ENCODE peak calls at places on chromosome 6, in four cellular contexts. K is H9; S is naive thymus-derived CD4-positive, alpha-beta T cell; N is T-helper 2 cell. D is an unnamed sample.
A peak's percentile ranks its signal among the peaks of the same experiment; 100 is the strongest.

GRCh38 chr6:111486475-111486874 is 3.5 kb upstream of the REV3L start:
- DNase-seq in K (no peak), S (no peak), N (no peak), D (no peak)

GRCh38 chr6:20540683-20541082 is 6.4 kb downstream of the CDKAL1 start:
- DNase-seq in K (no peak), S (no peak), N (no peak), D (no peak)

GRCh38 chr6:52098649-52099184 is 11.3 kb upstream of the PKHD1 start:
- DNase-seq in K (no peak), S (no peak), N (no peak), D (no peak)

GRCh38 chr6:132730560-132730959 is 16.7 kb upstream of the VNN1 start:
- DNase-seq in K (no peak), S (no peak), N (no peak), D (no peak)

GRCh38 chr6:30926644-30927043 is 5.3 kb downstream of the SFTA2 start:
- DNase-seq in K (no peak), S (no peak), N (no peak), D (no peak)

GRCh38 chr6:46419576-46420002 is 71.7 kb downstream of the RCAN2 start:
- DNase-seq in K (peak; percentile 31), S (no peak), N (no peak), D (no peak)

GRCh38 chr6:41605649-41606048 is 32.6 kb upstream of the MDFI start:
- DNase-seq in K (no peak), S (no peak), N (no peak), D (no peak)

GRCh38 chr6:38339914-38340313 is 299.8 kb downstream of the BTBD9 start:
- DNase-seq in K (no peak), S (no peak), N (no peak), D (no peak)

GRCh38 chr6:61989616-61990015 is 296.4 kb downstream of the KHDRBS2 start:
- DNase-seq in K (no peak), S (no peak), N (no peak), D (no peak)

GRCh38 chr6:45884336-45884735 is 131.3 kb downstream of the CLIC5 start:
- DNase-seq in K (no peak), S (no peak), N (no peak), D (no peak)

GRCh38 chr6:122798099-122798641 is 9.1 kb downstream of the SMPDL3A start:
- DNase-seq in K (no peak), S (no peak), N (no peak), D (no peak)

GRCh38 chr6:37731888-37732287 is 34.2 kb upstream of the MDGA1 start:
- DNase-seq in K (peak; percentile 50), S (peak; percentile 17), N (peak; percentile 14), D (no peak)

GRCh38 chr6:19368511-19368910 is 468.7 kb upstream of the ID4 start:
- DNase-seq in K (no peak), S (no peak), N (no peak), D (no peak)

GRCh38 chr6:17728551-17729222 is 22.0 kb upstream of the NUP153 start:
- DNase-seq in K (no peak), S (no peak), N (no peak), D (no peak)

GRCh38 chr6:161276605-161277155 is 2.8 kb upstream of the AGPAT4 start:
- DNase-seq in K (no peak), S (no peak), N (no peak), D (no peak)

GRCh38 chr6:5466459-5466858 is 205.1 kb downstream of the FARS2 start:
- DNase-seq in K (no peak), S (no peak), N (no peak), D (no peak)

GRCh38 chr6:90631046-90631445 is 44.2 kb upstream of the MAP3K7 start:
- DNase-seq in K (no peak), S (no peak), N (no peak), D (no peak)